ENCODE peak calls at places on chromosome 5, in ten cellular contexts. One of them, this sample, is unnamed.

GRCh38 chr5:139638090-139638735 is 9.9 kb upstream of the CXXC5 start:
- DNase-seq in hepatocyte: peak; percentile 85
- DNase-seq in CD8-positive, alpha-beta T cell: peak; percentile 39
- DNase-seq in GM23338: peak; percentile 71
- DNase-seq in lung: peak; percentile 78
- DNase-seq in OCI-LY7: peak; percentile 81
- DNase-seq in left ventricle myocardium inferior: peak; percentile 87
- DNase-seq in heart left ventricle: peak; percentile 92
- DNase-seq in HCT116: no peak
- DNase-seq in ovary: peak; percentile 74
- DNase-seq in this sample: peak; percentile 77

GRCh38 chr5:68367274-68367673 is 151.7 kb downstream of the PIK3R1 start:
- DNase-seq in hepatocyte: no peak
- DNase-seq in CD8-positive, alpha-beta T cell: no peak
- DNase-seq in GM23338: no peak
- DNase-seq in lung: no peak
- DNase-seq in OCI-LY7: no peak
- DNase-seq in left ventricle myocardium inferior: no peak
- DNase-seq in heart left ventricle: no peak
- DNase-seq in HCT116: no peak
- DNase-seq in ovary: no peak
- DNase-seq in this sample: no peak

GRCh38 chr5:171438753-171439152 is 19.3 kb downstream of the FGF18 start:
- DNase-seq in hepatocyte: no peak
- DNase-seq in CD8-positive, alpha-beta T cell: no peak
- DNase-seq in GM23338: no peak
- DNase-seq in lung: no peak
- DNase-seq in OCI-LY7: no peak
- DNase-seq in left ventricle myocardium inferior: no peak
- DNase-seq in heart left ventricle: no peak
- DNase-seq in HCT116: no peak
- DNase-seq in ovary: no peak
- DNase-seq in this sample: no peak

GRCh38 chr5:163396941-163397340 is 40.5 kb upstream of the CCNG1 start:
- DNase-seq in hepatocyte: no peak
- DNase-seq in CD8-positive, alpha-beta T cell: no peak
- DNase-seq in GM23338: no peak
- DNase-seq in lung: no peak
- DNase-seq in OCI-LY7: no peak
- DNase-seq in left ventricle myocardium inferior: no peak
- DNase-seq in heart left ventricle: no peak
- DNase-seq in HCT116: no peak
- DNase-seq in ovary: no peak
- DNase-seq in this sample: no peak

GRCh38 chr5:94240616-94241287 is 377.7 kb downstream of the KIAA0825 start:
- DNase-seq in hepatocyte: peak; percentile 4
- DNase-seq in CD8-positive, alpha-beta T cell: no peak
- DNase-seq in GM23338: no peak
- DNase-seq in lung: no peak
- DNase-seq in OCI-LY7: no peak
- DNase-seq in left ventricle myocardium inferior: no peak
- DNase-seq in heart left ventricle: no peak
- DNase-seq in HCT116: no peak
- DNase-seq in ovary: no peak
- DNase-seq in this sample: no peak

GRCh38 chr5:14744296-14745187 is 80.0 kb downstream of the OTULIN start:
- DNase-seq in hepatocyte: no peak
- DNase-seq in CD8-positive, alpha-beta T cell: no peak
- DNase-seq in GM23338: no peak
- DNase-seq in lung: no peak
- DNase-seq in OCI-LY7: peak; percentile 62
- DNase-seq in left ventricle myocardium inferior: peak; percentile 33
- DNase-seq in heart left ventricle: no peak
- DNase-seq in HCT116: no peak
- DNase-seq in ovary: no peak
- DNase-seq in this sample: no peak

GRCh38 chr5:141637693-141638419 is 1.1 kb downstream of the RELL2 start:
- DNase-seq in hepatocyte: peak; percentile 82
- DNase-seq in CD8-positive, alpha-beta T cell: peak; percentile 76
- DNase-seq in GM23338: peak; percentile 97
- DNase-seq in lung: peak; percentile 62
- DNase-seq in OCI-LY7: peak; percentile 88
- DNase-seq in left ventricle myocardium inferior: peak; percentile 56
- DNase-seq in heart left ventricle: peak; percentile 82
- DNase-seq in HCT116: no peak
- DNase-seq in ovary: peak; percentile 53
- DNase-seq in this sample: peak; percentile 81

GRCh38 chr5:149215478-149216042 is 56.1 kb upstream of the AFAP1L1 start:
- DNase-seq in hepatocyte: no peak
- DNase-seq in CD8-positive, alpha-beta T cell: no peak
- DNase-seq in GM23338: no peak
- DNase-seq in lung: no peak
- DNase-seq in OCI-LY7: no peak
- DNase-seq in left ventricle myocardium inferior: peak; percentile 44
- DNase-seq in heart left ventricle: peak; percentile 71
- DNase-seq in HCT116: no peak
- DNase-seq in ovary: no peak
- DNase-seq in this sample: no peak

GRCh38 chr5:72280655-72281069 is 39.4 kb downstream of the MRPS27 start:
- DNase-seq in hepatocyte: peak; percentile 51
- DNase-seq in CD8-positive, alpha-beta T cell: no peak
- DNase-seq in GM23338: peak; percentile 68
- DNase-seq in lung: no peak
- DNase-seq in OCI-LY7: no peak
- DNase-seq in left ventricle myocardium inferior: no peak
- DNase-seq in heart left ventricle: no peak
- DNase-seq in HCT116: peak; percentile 39
- DNase-seq in ovary: peak; percentile 27
- DNase-seq in this sample: no peak

GRCh38 chr5:61599370-61600140 is 267.5 kb downstream of the ZSWIM6 start:
- DNase-seq in hepatocyte: peak; percentile 47
- DNase-seq in CD8-positive, alpha-beta T cell: no peak
- DNase-seq in GM23338: no peak
- DNase-seq in lung: no peak
- DNase-seq in OCI-LY7: no peak
- DNase-seq in left ventricle myocardium inferior: no peak
- DNase-seq in heart left ventricle: no peak
- DNase-seq in HCT116: no peak
- DNase-seq in ovary: no peak
- DNase-seq in this sample: no peak

GRCh38 chr5:18216729-18217128 is 582.5 kb downstream of the TAF11L14 start:
- DNase-seq in hepatocyte: no peak
- DNase-seq in CD8-positive, alpha-beta T cell: no peak
- DNase-seq in GM23338: no peak
- DNase-seq in lung: no peak
- DNase-seq in OCI-LY7: no peak
- DNase-seq in left ventricle myocardium inferior: no peak
- DNase-seq in heart left ventricle: no peak
- DNase-seq in HCT116: no peak
- DNase-seq in ovary: no peak
- DNase-seq in this sample: no peak

GRCh38 chr5:64688965-64689364 is 1.3 kb upstream of the SHISAL2B start:
- DNase-seq in hepatocyte: no peak
- DNase-seq in CD8-positive, alpha-beta T cell: no peak
- DNase-seq in GM23338: no peak
- DNase-seq in lung: no peak
- DNase-seq in OCI-LY7: no peak
- DNase-seq in left ventricle myocardium inferior: no peak
- DNase-seq in heart left ventricle: no peak
- DNase-seq in HCT116: no peak
- DNase-seq in ovary: no peak
- DNase-seq in this sample: no peak

GRCh38 chr5:72597456-72597948 is 90.3 kb upstream of the ZNF366 start:
- DNase-seq in hepatocyte: peak; percentile 75
- DNase-seq in CD8-positive, alpha-beta T cell: no peak
- DNase-seq in GM23338: peak; percentile 26
- DNase-seq in lung: no peak
- DNase-seq in OCI-LY7: no peak
- DNase-seq in left ventricle myocardium inferior: no peak
- DNase-seq in heart left ventricle: no peak
- DNase-seq in HCT116: no peak
- DNase-seq in ovary: no peak
- DNase-seq in this sample: no peak

GRCh38 chr5:150075233-150075632 is 11.1 kb downstream of the CSF1R start:
- DNase-seq in hepatocyte: no peak
- DNase-seq in CD8-positive, alpha-beta T cell: no peak
- DNase-seq in GM23338: no peak
- DNase-seq in lung: no peak
- DNase-seq in OCI-LY7: no peak
- DNase-seq in left ventricle myocardium inferior: no peak
- DNase-seq in heart left ventricle: no peak
- DNase-seq in HCT116: no peak
- DNase-seq in ovary: no peak
- DNase-seq in this sample: no peak

DNA sequence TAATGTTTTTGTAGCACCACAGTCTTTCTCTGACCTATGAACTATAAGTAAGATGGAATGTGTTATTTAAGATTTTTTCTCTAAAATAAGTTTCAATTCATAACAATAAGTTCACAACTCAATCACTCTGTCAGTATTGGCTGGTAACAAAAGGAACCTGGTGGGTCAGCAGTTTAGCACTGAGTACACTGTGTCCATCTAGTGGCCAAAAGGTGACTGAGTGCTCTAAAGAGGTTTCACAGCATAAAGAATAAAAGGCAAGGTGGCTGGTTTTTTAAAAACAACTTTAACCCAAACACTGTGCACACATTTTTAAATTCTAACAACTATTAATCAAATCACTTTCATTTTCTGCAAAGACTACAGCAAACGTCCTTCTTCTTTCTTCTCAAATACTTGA is 443.3 kb downstream of the PDE4D start:
- DNase-seq in hepatocyte: no peak
- DNase-seq in CD8-positive, alpha-beta T cell: no peak
- DNase-seq in GM23338: peak; percentile 36
- DNase-seq in lung: no peak
- DNase-seq in OCI-LY7: no peak
- DNase-seq in left ventricle myocardium inferior: no peak
- DNase-seq in heart left ventricle: no peak
- DNase-seq in HCT116: no peak
- DNase-seq in ovary: no peak
- DNase-seq in this sample: no peak
- TF ChIP-seq CTCF in hepatocyte: no peak
- TF ChIP-seq CTCF in CD8-positive, alpha-beta T cell: no peak
- TF ChIP-seq CTCF in GM23338: peak; percentile 60
- TF ChIP-seq CTCF in lung: no peak
- TF ChIP-seq CTCF in OCI-LY7: peak; percentile 54
- TF ChIP-seq CTCF in left ventricle myocardium inferior: no peak
- TF ChIP-seq CTCF in heart left ventricle: no peak
- TF ChIP-seq CTCF in HCT116: peak; percentile 42
- TF ChIP-seq CTCF in ovary: no peak
- TF ChIP-seq CTCF in this sample: peak; percentile 46

GRCh38 chr5:124670672-124671592 is 75.5 kb downstream of the ZNF608 start:
- DNase-seq in hepatocyte: no peak
- DNase-seq in CD8-positive, alpha-beta T cell: no peak
- DNase-seq in GM23338: no peak
- DNase-seq in lung: no peak
- DNase-seq in OCI-LY7: no peak
- DNase-seq in left ventricle myocardium inferior: no peak
- DNase-seq in heart left ventricle: no peak
- DNase-seq in HCT116: no peak
- DNase-seq in ovary: no peak
- DNase-seq in this sample: no peak
- H3K4me3 ChIP-seq in hepatocyte: no peak overlapping the region
- H3K4me3 ChIP-seq in CD8-positive, alpha-beta T cell: no peak overlapping the region
- H3K4me3 ChIP-seq in GM23338: no peak overlapping the region
- H3K4me3 ChIP-seq in lung: no peak overlapping the region
- H3K4me3 ChIP-seq in OCI-LY7: no peak overlapping the region
- H3K4me3 ChIP-seq in left ventricle myocardium inferior: no peak overlapping the region
- H3K4me3 ChIP-seq in heart left ventricle: no peak overlapping the region
- H3K4me3 ChIP-seq in HCT116: no peak overlapping the region
- H3K4me3 ChIP-seq in ovary: no peak overlapping the region
- H3K4me3 ChIP-seq in this sample: no peak overlapping the region

DNA sequence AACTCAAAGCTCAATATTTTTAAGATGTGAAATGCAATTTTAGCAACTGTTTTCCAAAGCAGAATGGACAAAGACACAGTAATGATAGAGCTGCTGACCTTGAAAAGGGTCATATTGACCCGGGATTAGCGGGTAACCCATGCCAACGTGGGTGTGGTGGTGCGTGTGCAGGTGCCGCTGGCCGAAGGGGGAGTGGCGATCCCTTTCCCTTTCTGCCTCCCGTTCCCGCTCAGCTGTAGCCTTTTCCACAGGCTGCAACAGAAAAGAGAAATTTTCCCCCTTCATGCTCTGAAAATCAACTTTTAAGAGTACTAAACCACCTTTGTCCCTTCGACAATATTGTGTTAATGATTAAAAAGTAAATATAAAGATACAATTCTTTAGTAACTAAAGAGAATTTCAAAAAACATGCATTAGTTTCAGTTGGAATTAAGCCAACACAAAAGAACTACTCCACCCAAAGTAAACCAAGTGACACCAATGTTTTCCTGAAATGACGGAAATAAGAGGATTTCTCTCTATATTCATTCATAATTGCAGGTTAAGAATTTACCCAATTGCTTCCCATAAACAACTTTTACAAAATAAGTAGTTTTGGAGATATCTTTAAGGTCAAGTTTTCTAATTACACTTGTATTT is 105.2 kb downstream of the ZNF608 start:
- DNase-seq in hepatocyte: peak; percentile 43
- DNase-seq in CD8-positive, alpha-beta T cell: no peak
- DNase-seq in GM23338: no peak
- DNase-seq in lung: no peak
- DNase-seq in OCI-LY7: no peak
- DNase-seq in left ventricle myocardium inferior: no peak
- DNase-seq in heart left ventricle: no peak
- DNase-seq in HCT116: no peak
- DNase-seq in ovary: no peak
- DNase-seq in this sample: no peak
- H3K36me3 ChIP-seq in hepatocyte: no peaks in the 10 kb centered on the region
- H3K36me3 ChIP-seq in CD8-positive, alpha-beta T cell: no peaks in the 10 kb centered on the region
- H3K36me3 ChIP-seq in GM23338: no peaks in the 10 kb centered on the region
- H3K36me3 ChIP-seq in lung: peaks cover 6% of the 10 kb centered on the region
- H3K36me3 ChIP-seq in OCI-LY7: peaks cover 83% of the 10 kb centered on the region
- H3K36me3 ChIP-seq in left ventricle myocardium inferior: peaks cover 46% of the 10 kb centered on the region
- H3K36me3 ChIP-seq in heart left ventricle: no peaks in the 10 kb centered on the region
- H3K36me3 ChIP-seq in HCT116: no peaks in the 10 kb centered on the region
- H3K36me3 ChIP-seq in ovary: no peaks in the 10 kb centered on the region
- H3K36me3 ChIP-seq in this sample: peaks cover 5% of the 10 kb centered on the region

DNA sequence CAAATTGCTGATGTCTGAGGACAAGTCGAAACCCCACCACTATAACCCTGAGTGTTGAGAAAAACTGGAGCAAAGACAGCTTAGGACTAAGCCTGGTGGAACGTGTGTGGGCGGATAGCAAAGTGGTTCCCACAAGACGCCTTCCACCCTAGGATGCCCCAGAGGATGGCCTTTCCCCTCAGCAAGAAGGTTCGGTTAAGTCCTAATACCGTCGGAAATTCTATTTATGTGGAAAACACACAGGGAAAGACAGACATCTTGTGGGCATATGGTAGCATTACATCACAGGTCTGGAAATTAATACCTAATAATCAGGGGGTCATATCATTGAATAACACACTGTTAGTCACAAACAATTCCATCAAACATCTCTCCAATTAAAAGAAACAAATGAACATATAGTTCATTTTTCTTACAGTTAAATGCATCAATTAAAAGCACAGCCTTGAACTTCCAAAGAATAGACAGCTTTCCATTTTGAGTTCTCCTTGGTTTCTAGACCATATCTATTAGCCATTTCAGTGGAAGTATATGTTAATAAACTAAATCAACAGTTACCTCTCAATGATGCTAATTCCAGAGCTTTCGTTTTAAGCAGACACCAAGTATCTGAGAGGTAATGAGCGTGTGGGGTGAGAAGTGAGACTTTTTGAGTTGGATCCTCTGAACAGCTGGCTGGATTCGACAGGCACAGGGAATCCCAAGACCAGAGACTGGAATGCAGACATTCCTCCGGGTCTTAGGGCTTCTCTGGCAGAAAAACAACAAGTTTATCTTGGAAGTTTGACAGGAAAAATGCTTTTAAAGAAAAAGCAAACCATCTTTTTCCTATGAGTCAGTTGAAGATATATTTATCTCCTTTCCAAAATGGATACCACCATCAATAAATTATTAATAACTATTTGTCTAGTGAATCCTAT is 2.9 kb upstream of the ICE1 start:
- DNase-seq in hepatocyte: peak; percentile 59
- DNase-seq in CD8-positive, alpha-beta T cell: no peak
- DNase-seq in GM23338: peak; percentile 79
- DNase-seq in lung: no peak
- DNase-seq in OCI-LY7: peak; percentile 27
- DNase-seq in left ventricle myocardium inferior: no peak
- DNase-seq in heart left ventricle: no peak
- DNase-seq in HCT116: peak; percentile 48
- DNase-seq in ovary: peak; percentile 38
- DNase-seq in this sample: peak; percentile 14
- TF ChIP-seq CTCF in hepatocyte: peak; percentile 84
- TF ChIP-seq CTCF in CD8-positive, alpha-beta T cell: no peak
- TF ChIP-seq CTCF in GM23338: peak; percentile 80
- TF ChIP-seq CTCF in lung: peak; percentile 57
- TF ChIP-seq CTCF in OCI-LY7: peak; percentile 78
- TF ChIP-seq CTCF in left ventricle myocardium inferior: peak; percentile 82
- TF ChIP-seq CTCF in heart left ventricle: peak; percentile 44
- TF ChIP-seq CTCF in HCT116: peak; percentile 68
- TF ChIP-seq CTCF in ovary: peak; percentile 74
- TF ChIP-seq CTCF in this sample: peak; percentile 53